ENCODE peak calls at places on chromosome 3, in eight cellular contexts. W is heart left ventricle, M is testis, J is OCI-LY7, Y is fibroblast of lung, U is BE2C, X is AG04449, L is kidney. T is an unnamed sample.

GRCh38 chr3:145911016-145911415 is 250.0 kb downstream of the PLOD2 start:
- DNase-seq in W (no peak), M (no peak), J (no peak), Y (no peak), U (no peak), X (no peak), L (no peak), T (no peak)

GRCh38 chr3:138442433-138442832 is 8.0 kb downstream of the ESYT3 start:
- DNase-seq in W (no peak), M (no peak), J (no peak), Y (peak; percentile 76), U (peak; percentile 66), X (no peak), L (no peak), T (peak; percentile 55)

GRCh38 chr3:56133423-56133822 is 334.8 kb downstream of the ERC2 start:
- DNase-seq in W (no peak), M (no peak), J (no peak), Y (peak; percentile 82), U (no peak), X (peak; percentile 79), L (no peak), T (peak; percentile 60)

GRCh38 chr3:128337305-128337704 is 129.4 kb downstream of the DNAJB8 start:
- DNase-seq in W (no peak), M (no peak), J (no peak), Y (no peak), U (no peak), X (no peak), L (no peak), T (no peak)

GRCh38 chr3:134872405-134872804 is 77.3 kb downstream of the EPHB1 start:
- DNase-seq in W (no peak), M (no peak), J (no peak), Y (no peak), U (no peak), X (no peak), L (no peak), T (no peak)

GRCh38 chr3:8518138-8518537 is 16.5 kb downstream of the LMCD1 start:
- DNase-seq in W (no peak), M (no peak), J (no peak), Y (peak; percentile 85), U (no peak), X (no peak), L (no peak), T (peak; percentile 79)

GRCh38 chr3:175655366-175655765 is 796.2 kb downstream of the NAALADL2 start:
- DNase-seq in W (no peak), M (no peak), J (no peak), Y (no peak), U (no peak), X (no peak), L (no peak), T (peak; percentile 68)

GRCh38 chr3:12679468-12679867 is 15.6 kb upstream of the RAF1 start:
- DNase-seq in W (peak; percentile 30), M (no peak), J (no peak), Y (peak; percentile 68), U (peak; percentile 18), X (peak; percentile 76), L (no peak), T (peak; percentile 40)

GRCh38 chr3:56366641-56366984 is 101.7 kb downstream of the ERC2 start:
- DNase-seq in W (no peak), M (no peak), J (no peak), Y (peak; percentile 52), U (no peak), X (no peak), L (no peak), T (no peak)

GRCh38 chr3:106333911-106334618 is 465.3 kb upstream of the CBLB start:
- DNase-seq in W (no peak), M (no peak), J (no peak), Y (peak; percentile 93), U (no peak), X (no peak), L (no peak), T (peak; percentile 53)

GRCh38 chr3:55489804-55490132 is 2.7 kb upstream of the WNT5A start:
- DNase-seq in W (no peak), M (peak; percentile 29), J (no peak), Y (peak; percentile 49), U (no peak), X (no peak), L (peak; percentile 72), T (no peak)

GRCh38 chr3:54853573-54854404 is 74.1 kb downstream of the LRTM1 start:
- DNase-seq in W (peak; percentile 66), M (peak; percentile 86), J (peak; percentile 60), Y (peak; percentile 61), U (peak; percentile 78), X (no peak), L (peak; percentile 92), T (peak; percentile 68)

GRCh38 chr3:71211083-71211482 is 372.4 kb downstream of the FOXP1 start:
- DNase-seq in W (no peak), M (no peak), J (no peak), Y (no peak), U (no peak), X (no peak), L (no peak), T (peak; percentile 15)

GRCh38 chr3:120488296-120488695 is 37.5 kb upstream of the FSTL1 start:
- DNase-seq in W (no peak), M (no peak), J (no peak), Y (no peak), U (no peak), X (no peak), L (no peak), T (no peak)

GRCh38 chr3:35439626-35440025 is 199.7 kb upstream of the ARPP21 start:
- DNase-seq in W (no peak), M (no peak), J (peak; percentile 32), Y (no peak), U (no peak), X (no peak), L (no peak), T (no peak)

GRCh38 chr3:118641608-118642007 is 393.0 kb downstream of the IGSF11 start:
- DNase-seq in W (no peak), M (peak; percentile 16), J (peak; percentile 19), Y (no peak), U (peak; percentile 79), X (no peak), L (no peak), T (no peak)

GRCh38 chr3:50410185-50410584 is 50.9 kb upstream of the TMEM115 start:
- DNase-seq in W (no peak), M (no peak), J (no peak), Y (no peak), U (no peak), X (no peak), L (no peak), T (no peak)

GRCh38 chr3:52171577-52172261 is 17.5 kb upstream of the POC1A start:
- DNase-seq in W (no peak), M (no peak), J (no peak), Y (peak; percentile 50), U (no peak), X (peak; percentile 28), L (no peak), T (peak; percentile 60)

GRCh38 chr3:102536479-102536878 is 101.7 kb downstream of the ZPLD1 start:
- DNase-seq in W (no peak), M (no peak), J (peak; percentile 58), Y (peak; percentile 22), U (no peak), X (no peak), L (no peak), T (peak; percentile 59)

GRCh38 chr3:25478358-25478757 is 50.3 kb downstream of the RARB start:
- DNase-seq in W (no peak), M (no peak), J (no peak), Y (no peak), U (no peak), X (no peak), L (no peak), T (no peak)

GRCh38 chr3:159766563-159767185 is 222.0 kb upstream of the IL12A start:
- DNase-seq in W (peak; percentile 25), M (no peak), J (no peak), Y (peak; percentile 54), U (peak; percentile 37), X (no peak), L (no peak), T (peak; percentile 57)
- H3K4me3 ChIP-seq in W (peak overlapping the region; percentile 93), M (no peak overlapping the region), J (no peak overlapping the region), Y (peak overlapping the region; percentile 82), U (peak overlapping the region; percentile 75), X (peak overlapping the region; percentile 89), L (peak overlapping the region; percentile 78), T (no peak overlapping the region)

GRCh38 chr3:188037116-188037718 is 116.7 kb upstream of the LPP start:
- DNase-seq in W (no peak), M (peak; percentile 43), J (no peak), Y (peak; percentile 48), U (no peak), X (no peak), L (no peak), T (peak; percentile 71)
- TF ChIP-seq CTCF in W (peak; percentile 60), M (no peak), J (peak; percentile 27), Y (peak; percentile 44), U (peak; percentile 43), X (peak; percentile 50), L (peak; percentile 58), T (peak; percentile 42)

DNA sequence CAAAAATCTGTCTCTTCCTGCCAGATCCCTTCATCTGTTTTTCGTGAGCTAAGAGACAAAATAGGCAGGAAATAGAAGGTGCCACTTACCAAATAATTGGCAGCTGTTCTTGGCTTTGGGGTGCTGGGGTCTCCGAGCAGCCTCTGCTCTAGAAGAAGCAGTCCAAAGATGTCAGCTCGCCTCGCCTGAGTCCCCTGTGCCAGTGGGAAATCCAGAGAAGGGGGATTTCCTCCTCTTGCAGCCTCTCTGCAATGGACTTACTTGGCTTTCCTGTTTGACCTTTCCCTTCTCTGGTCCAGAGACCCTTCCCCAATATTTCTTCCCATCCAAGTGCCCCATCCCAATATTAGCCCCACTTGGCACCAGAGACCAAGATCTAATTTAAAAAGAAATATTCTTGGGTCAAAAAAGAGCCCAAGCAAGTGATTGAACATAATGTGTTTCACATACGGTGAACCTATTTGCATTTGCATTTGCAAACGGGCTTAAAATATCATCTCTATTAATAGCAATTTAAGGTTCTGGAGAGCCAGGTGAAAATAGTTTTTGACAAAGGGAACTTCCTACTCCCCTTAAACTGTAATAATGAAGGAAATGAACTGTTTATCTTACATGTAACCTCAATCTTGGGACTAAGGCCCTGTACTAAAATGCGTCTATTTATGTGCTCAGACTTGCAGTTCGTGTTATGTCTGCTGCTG is 23.2 kb downstream of the CD86 start:
- DNase-seq in W (no peak), M (no peak), J (peak; percentile 56), Y (no peak), U (no peak), X (no peak), L (no peak), T (no peak)
- H3K4me3 ChIP-seq in W (no peak overlapping the region), M (no peak overlapping the region), J (peak overlapping the region; percentile 71), Y (no peak overlapping the region), U (no peak overlapping the region), X (no peak overlapping the region), L (no peak overlapping the region), T (no peak overlapping the region)

DNA sequence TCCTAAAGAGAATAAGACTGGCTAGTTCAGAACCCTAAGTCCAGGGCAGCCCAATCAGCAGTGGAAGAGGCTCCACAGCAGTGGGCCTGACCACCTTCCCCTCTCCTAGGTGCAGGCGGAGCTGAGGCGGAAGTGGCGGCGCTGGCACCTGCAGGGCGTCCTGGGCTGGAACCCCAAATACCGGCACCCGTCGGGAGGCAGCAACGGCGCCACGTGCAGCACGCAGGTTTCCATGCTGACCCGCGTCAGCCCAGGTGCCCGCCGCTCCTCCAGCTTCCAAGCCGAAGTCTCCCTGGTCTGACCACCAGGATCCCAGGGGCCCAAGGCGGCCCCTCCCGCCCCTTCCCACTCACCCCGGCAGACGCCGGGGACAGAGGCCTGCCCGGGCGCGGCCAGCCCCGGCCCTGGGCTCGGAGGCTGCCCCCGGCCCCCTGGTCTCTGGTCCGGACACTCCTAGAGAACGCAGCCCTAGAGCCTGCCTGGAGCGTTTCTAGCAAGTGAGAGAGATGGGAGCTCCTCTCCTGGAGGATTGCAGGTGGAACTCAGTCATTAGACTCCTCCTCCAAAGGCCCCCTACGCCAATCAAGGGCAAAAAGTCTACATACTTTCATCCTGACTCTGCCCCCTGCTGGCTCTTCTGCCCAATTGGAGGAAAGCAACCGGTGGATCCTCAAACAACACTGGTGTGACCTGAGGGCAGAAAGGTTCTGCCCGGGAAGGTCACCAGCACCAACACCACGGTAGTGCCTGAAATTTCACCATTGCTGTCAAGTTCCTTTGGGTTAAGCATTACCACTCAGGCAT is 33.7 kb downstream of the VIPR1 start:
- DNase-seq in W (no peak), M (peak; percentile 74), J (peak; percentile 53), Y (no peak), U (no peak), X (no peak), L (no peak), T (peak; percentile 29)
- TF ChIP-seq CTCF in W (peak; percentile 46), M (no peak), J (peak; percentile 76), Y (peak; percentile 43), U (peak; percentile 39), X (peak; percentile 34), L (peak; percentile 24), T (peak; percentile 57)

T was measured in cardiac fibroblast.